ENCODE peak calls at places on chromosomes 11 and 22, in seven cellular contexts. N is colonic mucosa, E is adrenal gland, I is fibroblast of lung, G is tibial nerve, X is right lobe of liver, H is A549. Y is an unnamed sample.

GRCh38 chr11:95660038-95660437 is 129.5 kb downstream of the FAM76B start:
- DNase-seq in N (no peak), E (no peak), I (peak; percentile 6), G (no peak), X (no peak), H (no peak), Y (no peak)

GRCh38 chr11:63020671-63021255 is 5.1 kb upstream of the SLC22A8 start:
- DNase-seq in N (peak; percentile 35), E (no peak), I (no peak), G (no peak), X (no peak), H (peak; percentile 36), Y (peak; percentile 12)

GRCh38 chr11:80214413-80214812 is 773.6 kb upstream of the TENM4 start:
- DNase-seq in N (no peak), E (no peak), I (no peak), G (no peak), X (no peak), H (no peak), Y (peak; percentile 45)

GRCh38 chr22:38032681-38033521 is 24.3 kb upstream of the PICK1 start:
- DNase-seq in N (no peak), E (no peak), I (peak; percentile 69), G (peak; percentile 86), X (no peak), H (no peak), Y (no peak)

GRCh38 chr11:78551066-78551465 is 23.6 kb downstream of the NARS2 start:
- DNase-seq in N (no peak), E (no peak), I (no peak), G (no peak), X (no peak), H (no peak), Y (no peak)

GRCh38 chr11:47376543-47377371 is 1.6 kb downstream of the SPI1 start:
- DNase-seq in N (no peak), E (peak; percentile 66), I (no peak), G (peak; percentile 40), X (no peak), H (no peak), Y (no peak)

GRCh38 chr11:2118674-2119073 is 20.5 kb downstream of the IGF2 start:
- DNase-seq in N (no peak), E (no peak), I (no peak), G (no peak), X (no peak), H (no peak), Y (no peak)

GRCh38 chr11:65421204-65422103 is 1.1 kb upstream of the NEAT1 start:
- DNase-seq in N (peak; percentile 96), E (peak; percentile 99), I (peak; percentile 99), G (peak; percentile 99), X (peak; percentile 97), H (peak; percentile 79), Y (peak; percentile 97)

GRCh38 chr11:91972665-91973266 is 251.9 kb upstream of the FAT3 start:
- DNase-seq in N (no peak), E (no peak), I (peak; percentile 26), G (no peak), X (peak; percentile 50), H (no peak), Y (no peak)

GRCh38 chr22:25067851-25068421 is 115.4 kb downstream of the KIAA1671 start:
- DNase-seq in N (no peak), E (peak; percentile 84), I (no peak), G (no peak), X (no peak), H (no peak), Y (no peak)

GRCh38 chr11:23988381-23989006 is 508.4 kb upstream of the LUZP2 start:
- DNase-seq in N (no peak), E (no peak), I (peak; percentile 91), G (no peak), X (no peak), H (no peak), Y (peak; percentile 71)

GRCh38 chr11:99068832-99069231 is 48.1 kb downstream of the CNTN5 start:
- DNase-seq in N (no peak), E (no peak), I (no peak), G (no peak), X (no peak), H (no peak), Y (peak; percentile 37)

GRCh38 chr11:99066609-99067008 is 45.9 kb downstream of the CNTN5 start:
- DNase-seq in N (no peak), E (no peak), I (no peak), G (no peak), X (no peak), H (no peak), Y (no peak)

GRCh38 chr11:99069831-99070444 is 49.2 kb downstream of the CNTN5 start:
- DNase-seq in N (no peak), E (peak; percentile 14), I (peak; percentile 4), G (no peak), X (no peak), H (no peak), Y (peak; percentile 39)
- TF ChIP-seq CTCF in N (no peak), E (no peak), I (no peak), G (no peak), X (no peak), H (no peak), Y (peak; percentile 19)

DNA sequence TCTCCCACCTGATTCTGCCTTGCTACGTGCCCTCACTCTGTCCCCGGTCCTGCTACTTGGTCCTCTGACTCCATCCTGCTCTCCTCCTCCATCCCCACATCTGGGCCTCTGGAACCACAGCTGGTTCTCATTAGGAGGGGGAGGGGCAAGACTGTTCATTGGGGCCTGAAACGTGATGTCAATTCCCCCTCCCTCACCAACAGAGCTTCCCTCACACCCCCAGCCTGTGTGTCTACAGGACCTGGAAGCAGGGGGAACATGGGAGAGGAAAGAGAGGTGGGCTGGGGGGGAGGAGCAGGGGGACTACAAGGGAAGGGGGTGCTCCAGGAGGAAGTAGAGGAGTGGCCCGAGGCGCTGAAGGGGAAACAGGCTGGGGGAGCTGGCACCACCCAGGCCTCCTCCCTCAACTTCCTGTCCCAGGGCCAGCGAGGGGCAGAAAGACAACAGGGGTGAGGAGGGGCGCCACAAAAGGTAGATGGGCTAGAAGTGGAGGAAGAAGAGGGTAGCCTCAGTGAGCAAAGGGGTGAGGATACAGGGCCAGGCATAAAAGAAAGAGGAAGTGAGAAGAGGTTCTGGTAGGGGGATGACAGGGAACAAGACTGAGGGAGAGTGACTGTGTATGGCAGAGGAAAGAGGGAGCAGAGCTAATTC is 8.9 kb downstream of the DCHS1 start:
- DNase-seq in N (peak; percentile 40), E (no peak), I (no peak), G (peak; percentile 72), X (no peak), H (no peak), Y (no peak)
- H3K4me3 ChIP-seq in N (no peak overlapping the region), E (no peak overlapping the region), I (no peak overlapping the region), G (no peak overlapping the region), X (no peak overlapping the region), H (no peak overlapping the region), Y (no peak overlapping the region)

DNA sequence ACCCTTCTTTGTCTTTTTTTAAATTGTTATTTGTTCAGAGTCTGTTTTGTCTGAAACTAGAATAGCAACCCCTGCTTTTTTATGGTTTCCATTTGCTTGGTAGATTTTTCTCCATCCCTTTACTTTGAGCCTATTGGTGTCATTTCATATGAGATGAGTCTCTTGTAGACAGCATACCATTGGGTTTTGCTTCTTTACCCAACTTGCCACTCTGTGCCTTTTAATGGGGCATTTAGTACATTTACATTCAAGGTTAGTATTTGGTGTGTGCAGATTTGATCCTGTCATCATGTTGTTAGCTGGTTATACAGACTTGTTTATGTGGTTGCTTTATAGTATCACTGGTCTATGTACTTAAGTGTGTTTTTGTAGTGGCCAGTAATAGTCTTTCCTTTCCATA is 28.0 kb downstream of the CCDC15 start:
- DNase-seq in N (no peak), E (no peak), I (no peak), G (no peak), X (no peak), H (no peak), Y (no peak)
- H3K9me3 ChIP-seq in N (no peaks in the 10 kb centered on the region), E (no peaks in the 10 kb centered on the region), I (no peaks in the 10 kb centered on the region), G (no peaks in the 10 kb centered on the region), X (no peaks in the 10 kb centered on the region), H (no peaks in the 10 kb centered on the region), Y (no peaks in the 10 kb centered on the region)

GRCh38 chr11:8796926-8797325 is 114.1 kb upstream of the AKIP1 start:
- DNase-seq in N (no peak), E (no peak), I (no peak), G (no peak), X (no peak), H (no peak), Y (no peak)

GRCh38 chr11:8794126-8794525 is 111.5 kb downstream of the RPL27A start:
- DNase-seq in N (no peak), E (no peak), I (no peak), G (no peak), X (peak; percentile 57), H (no peak), Y (no peak)

GRCh38 chr11:8792636-8793035 is 110.0 kb downstream of the RPL27A start:
- DNase-seq in N (no peak), E (no peak), I (no peak), G (no peak), X (no peak), H (no peak), Y (no peak)

GRCh38 chr11:8793114-8793777 is 110.7 kb downstream of the RPL27A start:
- DNase-seq in N (no peak), E (no peak), I (no peak), G (no peak), X (no peak), H (no peak), Y (no peak)

DNA sequence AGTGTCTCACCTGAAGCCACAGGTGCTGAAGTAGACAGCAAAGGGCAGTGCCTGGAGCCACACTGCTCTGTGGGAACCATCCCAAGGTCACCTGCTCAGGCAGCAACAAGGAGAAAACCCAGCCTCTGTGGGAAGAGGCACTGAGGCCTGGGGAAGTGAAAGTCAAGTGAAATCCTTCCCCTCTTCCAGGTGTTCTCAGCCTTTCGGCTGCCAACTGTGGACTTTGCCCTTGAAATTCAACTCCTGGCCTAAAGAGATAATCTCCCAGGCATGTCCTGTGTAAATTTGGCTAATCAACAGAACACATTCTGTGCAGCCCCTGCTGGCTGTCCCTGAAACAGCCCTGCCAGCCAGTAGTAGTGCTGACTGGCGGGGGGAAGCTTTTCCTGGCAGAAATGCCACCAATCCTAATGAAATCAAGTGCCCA is 112.1 kb downstream of the RPL27A start:
- DNase-seq in N (peak; percentile 74), E (no peak), I (no peak), G (no peak), X (peak; percentile 87), H (no peak), Y (peak; percentile 39)
- TF ChIP-seq CTCF in N (peak; percentile 39), E (peak; percentile 41), I (peak; percentile 8), G (no peak), X (peak; percentile 84), H (no peak), Y (peak; percentile 50)

Y was measured in PC-3.